ENCODE peak calls at places on chromosomes 16 and 17, in eight cellular contexts. T is T-cell, W is NCI-H2107, F is lower lobe of right lung, U is pulmonary artery endothelial cell, S is ureter, H is HCT116, Z is head of caudate nucleus. P is an unnamed sample.

GRCh38 chr17:66654341-66654740 is 180.6 kb upstream of the CACNG5 start:
- DNase-seq in T (no peak), W (no peak), F (no peak), U (peak; percentile 52), S (no peak), H (no peak), Z (no peak), P (no peak)

GRCh38 chr16:70725912-70726828 is 40.3 kb upstream of the MTSS2 start:
- DNase-seq in T (no peak), W (no peak), F (no peak), U (no peak), S (no peak), H (no peak), Z (peak; percentile 81), P (no peak)

GRCh38 chr16:291539-291938 is 8.6 kb downstream of the PDIA2 start:
- DNase-seq in T (no peak), W (no peak), F (no peak), U (no peak), S (no peak), H (no peak), Z (no peak), P (no peak)

GRCh38 chr16:16877061-16877460 is 498.1 kb downstream of the NPIPA7 start:
- DNase-seq in T (no peak), W (no peak), F (no peak), U (no peak), S (no peak), H (no peak), Z (no peak), P (no peak)

GRCh38 chr17:42774066-42774750 is 959 bp downstream of the VPS25 start:
- DNase-seq in T (no peak), W (no peak), F (no peak), U (no peak), S (no peak), H (no peak), Z (no peak), P (no peak)

GRCh38 chr16:12773216-12773615 is 30.5 kb downstream of the CPPED1 start:
- DNase-seq in T (no peak), W (no peak), F (no peak), U (no peak), S (no peak), H (no peak), Z (no peak), P (no peak)

GRCh38 chr17:2398655-2399571 is 1.9 kb downstream of the MNT start:
- DNase-seq in T (peak; percentile 29), W (no peak), F (peak; percentile 84), U (peak; percentile 67), S (peak; percentile 79), H (no peak), Z (peak; percentile 28), P (no peak)

GRCh38 chr17:62064791-62065563 is at the start of gene MED13:
- DNase-seq in T (peak; percentile 49), W (no peak), F (peak; percentile 78), U (no peak), S (peak; percentile 69), H (no peak), Z (peak; percentile 57), P (no peak)

GRCh38 chr17:72465191-72466024 is 344.6 kb downstream of the SOX9 start:
- DNase-seq in T (no peak), W (peak; percentile 94), F (no peak), U (no peak), S (no peak), H (peak; percentile 92), Z (no peak), P (no peak)

GRCh38 chr17:42287305-42288077 is 807 bp upstream of the STAT5A start:
- DNase-seq in T (peak; percentile 27), W (no peak), F (peak; percentile 71), U (no peak), S (peak; percentile 71), H (no peak), Z (peak; percentile 56), P (no peak)

GRCh38 chr17:1709971-1710806 is at the start of gene TLCD2:
- DNase-seq in T (no peak), W (no peak), F (peak; percentile 84), U (no peak), S (peak; percentile 79), H (peak; percentile 36), Z (no peak), P (no peak)

GRCh38 chr17:79711715-79712305 is 18.9 kb upstream of the ENPP7 start:
- DNase-seq in T (no peak), W (no peak), F (no peak), U (no peak), S (no peak), H (no peak), Z (no peak), P (no peak)

GRCh38 chr16:31474778-31475738 is 3.1 kb downstream of the TGFB1I1 start:
- DNase-seq in T (no peak), W (no peak), F (no peak), U (no peak), S (no peak), H (no peak), Z (no peak), P (no peak)

GRCh38 chr17:38925263-38925995 is at the start of gene LASP1NB:
- DNase-seq in T (peak; percentile 56), W (no peak), F (no peak), U (no peak), S (no peak), H (no peak), Z (peak; percentile 92), P (no peak)

GRCh38 chr17:44763170-44763569 is 4.4 kb downstream of the ADAM11 start:
- DNase-seq in T (no peak), W (no peak), F (no peak), U (no peak), S (no peak), H (no peak), Z (no peak), P (no peak)

GRCh38 chr17:49989518-49989880 is 5.5 kb downstream of the DLX3 start:
- DNase-seq in T (no peak), W (no peak), F (no peak), U (no peak), S (no peak), H (no peak), Z (no peak), P (no peak)

GRCh38 chr17:18146259-18146658 is 37.4 kb upstream of the ALKBH5 start:
- DNase-seq in T (no peak), W (no peak), F (no peak), U (no peak), S (no peak), H (no peak), Z (no peak), P (no peak)

GRCh38 chr16:2194852-2195315 is 1.5 kb downstream of the CASKIN1 start:
- DNase-seq in T (peak; percentile 31), W (peak; percentile 40), F (no peak), U (no peak), S (no peak), H (no peak), Z (no peak), P (peak; percentile 75)

GRCh38 chr16:54482892-54483574 is 196.4 kb upstream of the IRX3 start:
- DNase-seq in T (no peak), W (no peak), F (no peak), U (no peak), S (no peak), H (no peak), Z (no peak), P (no peak)

GRCh38 chr17:320809-321385 is 31.7 kb downstream of the RPH3AL start:
- DNase-seq in T (no peak), W (no peak), F (peak; percentile 51), U (no peak), S (no peak), H (no peak), Z (no peak), P (no peak)

GRCh38 chr17:2700491-2701141 is 10.9 kb downstream of the CLUH start:
- DNase-seq in T (no peak), W (no peak), F (peak; percentile 31), U (no peak), S (no peak), H (no peak), Z (no peak), P (no peak)

GRCh38 chr16:3131755-3132377 is 3.0 kb upstream of the ZNF213 start:
- DNase-seq in T (no peak), W (peak; percentile 14), F (no peak), U (no peak), S (no peak), H (no peak), Z (no peak), P (no peak)

GRCh38 chr16:12462690-12463646 is 340.7 kb downstream of the CPPED1 start:
- DNase-seq in T (no peak), W (no peak), F (no peak), U (peak; percentile 67), S (no peak), H (no peak), Z (no peak), P (no peak)

GRCh38 chr17:58889928-58890327 is 134.3 kb downstream of the PPM1E start:
- DNase-seq in T (no peak), W (no peak), F (no peak), U (no peak), S (no peak), H (no peak), Z (no peak), P (no peak)

GRCh38 chr16:82938108-82938507 is 311.3 kb downstream of the CDH13 start:
- DNase-seq in T (no peak), W (no peak), F (no peak), U (no peak), S (no peak), H (no peak), Z (no peak), P (no peak)

GRCh38 chr17:61201211-61201610 is 198.4 kb upstream of the TBX2 start:
- DNase-seq in T (no peak), W (no peak), F (no peak), U (no peak), S (no peak), H (no peak), Z (no peak), P (no peak)

GRCh38 chr17:77926967-77927366 is 31.5 kb upstream of the TNRC6C start:
- DNase-seq in T (no peak), W (no peak), F (no peak), U (no peak), S (no peak), H (no peak), Z (no peak), P (no peak)

GRCh38 chr16:16048904-16049582 is 99.6 kb downstream of the ABCC1 start:
- DNase-seq in T (no peak), W (no peak), F (no peak), U (no peak), S (no peak), H (no peak), Z (no peak), P (no peak)

GRCh38 chr17:61235821-61236197 is 163.8 kb upstream of the TBX2 start:
- DNase-seq in T (no peak), W (no peak), F (no peak), U (no peak), S (no peak), H (no peak), Z (peak; percentile 11), P (no peak)

GRCh38 chr17:32491371-32492280 is 4.8 kb downstream of the CDK5R1 start:
- DNase-seq in T (no peak), W (no peak), F (no peak), U (no peak), S (no peak), H (no peak), Z (no peak), P (no peak)

GRCh38 chr17:18368948-18369347 is 5.6 kb upstream of the SHMT1 start:
- DNase-seq in T (no peak), W (no peak), F (no peak), U (no peak), S (no peak), H (no peak), Z (no peak), P (no peak)

P was measured in iPS DF 19.7.